ENCODE peak calls at places on chromosomes 2 and 18, in six cellular contexts. K is ovary; D is uterus; A is fibroblast of the conjunctiva; I is activated naive CD8-positive, alpha-beta T cell treated with anti-CD3 and anti-CD28 coated beads for 36 hours; F is effector memory CD8-positive, alpha-beta T cell. M is an unnamed sample.

GRCh38 chr2:63124850-63125249 is 74.2 kb downstream of the OTX1 start:
- DNase-seq in K (no peak), A (no peak), I (no peak), D (no peak), F (no peak), M (no peak)

GRCh38 chr18:43383031-43383430 is 105.7 kb upstream of the SYT4 start:
- DNase-seq in K (no peak), D (no peak), A (no peak), F (no peak), I (no peak), M (no peak)

GRCh38 chr2:100752628-100753333 is 67.2 kb upstream of the NPAS2 start:
- DNase-seq in K (no peak), A (peak; percentile 87), D (no peak), I (no peak), F (no peak), M (no peak)

GRCh38 chr2:202965810-202966454 is 48.7 kb upstream of the NBEAL1 start:
- DNase-seq in K (no peak), D (no peak), F (no peak), A (peak; percentile 24), I (peak; percentile 6), M (no peak)

GRCh38 chr2:56369316-56369715 is 185.5 kb downstream of the CCDC85A start:
- DNase-seq in A (no peak), I (no peak), K (no peak), D (no peak), F (no peak), M (no peak)

GRCh38 chr2:159608108-159608507 is 8.2 kb downstream of the BAZ2B start:
- DNase-seq in K (no peak), A (no peak), D (no peak), I (no peak), F (no peak), M (no peak)

GRCh38 chr2:19292007-19292406 is 66.4 kb downstream of the OSR1 start:
- DNase-seq in F (no peak), A (no peak), D (no peak), K (no peak), I (no peak), M (no peak)

GRCh38 chr18:79434611-79435010 is 38.9 kb downstream of the NFATC1 start:
- DNase-seq in K (no peak), F (no peak), I (no peak), A (no peak), D (no peak), M (no peak)

GRCh38 chr2:183037660-183038340 is 457 bp downstream of the NCKAP1 start:
- DNase-seq in F (peak; percentile 31), K (peak; percentile 60), I (no peak), A (no peak), D (peak; percentile 45), M (no peak)

GRCh38 chr2:46230677-46231425 is 66.4 kb upstream of the EPAS1 start:
- DNase-seq in K (no peak), I (no peak), F (no peak), D (no peak), A (no peak), M (no peak)

GRCh38 chr2:50125230-50125629 is 906.7 kb downstream of the NRXN1 start:
- DNase-seq in I (no peak), F (no peak), D (no peak), A (no peak), K (no peak), M (no peak)

GRCh38 chr2:113173563-113174368 is at the start of gene PSD4:
- DNase-seq in A (no peak), I (peak; percentile 89), F (peak; percentile 82), K (no peak), D (no peak), M (no peak)

GRCh38 chr2:108776475-108776874 is 10.1 kb upstream of the CCDC138 start:
- DNase-seq in K (no peak), F (no peak), I (no peak), A (no peak), D (no peak), M (no peak)